ENCODE peak calls at places on chromosomes 5 and 9, in nine cellular contexts. T is astrocyte of the spinal cord, L is cardiac fibroblast, K is IMR-90, X is HFFc6, V is mesothelial cell of epicardium, M is body of pancreas, Q is choroid plexus epithelial cell, S is HFF-Myc. W is an unnamed sample.

GRCh38 chr5:52856564-52856963 is 68.8 kb downstream of the ITGA1 start:
- DNase-seq in T (no peak), L (peak), K (peak), X (peak), V (no peak), M (no peak), Q (peak), S (no peak), W (no peak)

GRCh38 chr5:89901983-89902382 is 507.6 kb downstream of the CETN3 start:
- DNase-seq in T (no peak), L (no peak), K (no peak), X (no peak), V (no peak), M (no peak), Q (no peak), S (no peak), W (no peak)

GRCh38 chr5:109560554-109560953 is 129.2 kb upstream of the MAN2A1 start:
- DNase-seq in T (no peak), L (no peak), K (no peak), X (no peak), V (no peak), M (no peak), Q (no peak), S (no peak), W (no peak)

GRCh38 chr5:56233230-56233629 is at the start of gene ANKRD55:
- DNase-seq in T (no peak), L (no peak), K (no peak), X (no peak), V (no peak), M (no peak), Q (peak), S (no peak), W (no peak)

GRCh38 chr9:3662671-3663070 is 136.9 kb upstream of the RFX3 start:
- DNase-seq in T (peak), L (peak), K (peak), X (no peak), V (no peak), M (no peak), Q (peak), S (no peak), W (no peak)

GRCh38 chr5:169003721-169004481 is 297.0 kb downstream of the SLIT3 start:
- DNase-seq in T (no peak), L (no peak), K (no peak), X (no peak), V (no peak), M (no peak), Q (no peak), S (no peak), W (no peak)

GRCh38 chr9:35489313-35490154 is at the start of gene RUSC2:
- DNase-seq in T (peak), L (peak), K (peak), X (peak), V (peak), M (peak), Q (peak), S (peak), W (peak)

GRCh38 chr5:17398439-17398838 is 99.6 kb upstream of the TAF11L2 start:
- DNase-seq in T (peak), L (peak), K (peak), X (peak), V (no peak), M (no peak), Q (peak), S (peak), W (peak)

GRCh38 chr9:69107801-69108200 is 66.3 kb upstream of the TJP2 start:
- DNase-seq in T (no peak), L (no peak), K (no peak), X (no peak), V (no peak), M (no peak), Q (no peak), S (no peak), W (no peak)

GRCh38 chr9:12697719-12698118 is 4.5 kb downstream of the TYRP1 start:
- DNase-seq in T (no peak), L (no peak), K (no peak), X (no peak), V (no peak), M (no peak), Q (peak), S (no peak), W (no peak)

GRCh38 chr9:12696931-12697622 is 3.9 kb downstream of the TYRP1 start:
- DNase-seq in T (peak), L (no peak), K (no peak), X (no peak), V (no peak), M (no peak), Q (no peak), S (no peak), W (no peak)

GRCh38 chr9:12698293-12698692 is 5.1 kb downstream of the TYRP1 start:
- DNase-seq in T (peak), L (peak), K (peak), X (no peak), V (no peak), M (no peak), Q (peak), S (no peak), W (peak)

GRCh38 chr9:12698986-12699385 is 5.8 kb downstream of the TYRP1 start:
- DNase-seq in T (no peak), L (no peak), K (no peak), X (no peak), V (no peak), M (no peak), Q (peak), S (no peak), W (no peak)

GRCh38 chr9:12699529-12699928 is 6.3 kb downstream of the TYRP1 start:
- DNase-seq in T (peak), L (peak), K (peak), X (peak), V (no peak), M (no peak), Q (peak), S (no peak), W (no peak)
- TF ChIP-seq CTCF in T (peak), L (peak), K (peak), X (peak), V (peak), M (no peak), Q (peak), S (no peak), W (peak)

GRCh38 chr5:10724799-10725507 is 36.1 kb downstream of the DAP start:
- DNase-seq in T (peak), L (peak), K (peak), X (peak), V (no peak), M (peak), Q (peak), S (peak), W (no peak)
- TF ChIP-seq CTCF in T (peak), L (peak), K (peak), X (peak), V (no peak), M (peak), Q (peak), S (peak), W (peak)

GRCh38 chr5:79878721-79879336 is 112.2 kb downstream of the MTX3 start:
- DNase-seq in T (no peak), L (no peak), K (no peak), X (no peak), V (no peak), M (no peak), Q (no peak), S (no peak), W (no peak)
- TF ChIP-seq CTCF in T (peak), L (peak), K (peak), X (peak), V (no peak), M (no peak), Q (peak), S (peak), W (peak)

GRCh38 chr9:33227013-33227398 is 13.0 kb upstream of the SPINK4 start:
- DNase-seq in T (no peak), L (no peak), K (no peak), X (no peak), V (no peak), M (no peak), Q (no peak), S (no peak), W (no peak)

GRCh38 chr9:33227741-33228140 is 12.2 kb upstream of the SPINK4 start:
- DNase-seq in T (no peak), L (no peak), K (no peak), X (no peak), V (no peak), M (no peak), Q (no peak), S (no peak), W (no peak)

GRCh38 chr9:33228606-33229005 is 11.4 kb upstream of the SPINK4 start:
- DNase-seq in T (no peak), L (no peak), K (no peak), X (no peak), V (no peak), M (no peak), Q (no peak), S (no peak), W (no peak)

GRCh38 chr9:33230756-33231691 is 8.9 kb upstream of the SPINK4 start:
- DNase-seq in T (peak), L (no peak), K (no peak), X (no peak), V (no peak), M (no peak), Q (peak), S (no peak), W (no peak)

DNA sequence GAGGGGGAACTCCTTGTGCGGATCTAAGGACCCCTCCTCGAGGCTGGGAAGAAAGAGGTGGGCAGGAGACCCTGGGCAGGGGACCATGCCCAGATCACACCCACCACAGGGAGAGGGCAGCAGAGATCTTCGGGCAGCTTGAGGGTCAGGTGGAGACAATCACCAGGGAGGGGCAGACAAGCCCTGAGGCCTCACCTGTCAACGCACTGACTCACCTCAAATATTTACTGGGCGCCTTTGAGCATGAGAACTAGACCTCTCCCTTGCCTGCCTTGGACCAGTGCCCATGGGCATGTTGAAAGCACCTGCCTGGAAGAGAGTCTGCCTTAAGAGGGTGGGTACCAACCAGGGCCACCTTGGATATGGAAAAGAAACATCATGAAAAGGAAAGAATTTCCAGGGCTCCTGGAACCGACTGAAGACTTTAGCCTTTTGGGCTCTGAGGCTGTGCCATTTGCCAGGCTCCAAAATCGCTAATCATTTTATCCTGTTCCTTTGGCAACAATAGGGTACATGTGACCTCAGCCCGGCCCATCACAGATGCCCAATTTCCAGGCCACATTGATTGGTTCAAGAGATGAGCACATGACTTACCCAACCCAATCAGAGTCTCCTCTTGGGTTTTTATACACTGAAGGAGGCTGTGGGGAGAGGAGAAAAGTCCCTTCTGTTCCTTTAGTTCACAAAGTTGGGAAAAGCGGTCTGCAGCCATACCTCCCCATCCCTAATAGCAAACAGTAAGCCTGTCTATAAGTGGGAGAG is 10.4 kb upstream of the SPINK4 start:
- DNase-seq in T (no peak), L (no peak), K (no peak), X (no peak), V (no peak), M (peak), Q (no peak), S (no peak), W (no peak)
- TF ChIP-seq CTCF in T (no peak), L (no peak), K (peak), X (peak), V (no peak), M (peak), Q (no peak), S (no peak), W (no peak)

GRCh38 chr5:27020965-27021364 is 17.4 kb downstream of the CDH9 start:
- DNase-seq in T (peak), L (peak), K (peak), X (peak), V (no peak), M (no peak), Q (peak), S (no peak), W (no peak)
- TF ChIP-seq CTCF in T (peak), L (peak), K (peak), X (peak), V (no peak), M (no peak), Q (peak), S (no peak), W (no peak)

W was measured in AG09319.